ENCODE peak calls at places on chromosomes 2 and 18, in eight cellular contexts. M is astrocyte; G is GM23338; K is neural progenitor cell; V is CD8-positive, alpha-beta T cell; P is breast epithelium; S is thyroid gland; W is SK-N-SH. X is an unnamed sample. For H3K4me1, the result is how much of the 10 kb centered on the place peaks cover.

GRCh38 chr2:43426305-43427031 is 169.4 kb downstream of the THADA start:
- DNase-seq in M (peak), G (no peak), K (no peak), V (peak), P (peak), S (peak), W (peak), X (no peak)

GRCh38 chr2:37191253-37191652 is 2.8 kb upstream of the SULT6B1 start:
- DNase-seq in M (no peak), G (no peak), K (peak), V (no peak), P (no peak), S (no peak), W (no peak), X (no peak)

GRCh38 chr18:26190506-26190905 is 35.7 kb upstream of the TAF4B start:
- DNase-seq in M (no peak), G (no peak), K (no peak), V (peak), P (no peak), S (no peak), W (no peak), X (no peak)

GRCh38 chr2:45777996-45778719 is 126.7 kb downstream of the PRKCE start:
- DNase-seq in M (no peak), G (no peak), K (no peak), V (no peak), P (no peak), S (no peak), W (no peak), X (no peak)

GRCh38 chr18:60471652-60472051 is 99.1 kb upstream of the MC4R start:
- DNase-seq in M (peak), G (no peak), K (no peak), V (no peak), P (no peak), S (no peak), W (no peak), X (no peak)

GRCh38 chr2:98730851-98731708 is at the start of gene MGAT4A:
- DNase-seq in M (no peak), G (peak), K (peak), V (peak), P (peak), S (peak), W (peak), X (no peak)

GRCh38 chr2:192197387-192197786 is 2.7 kb upstream of the TMEFF2 start:
- DNase-seq in M (no peak), G (no peak), K (no peak), V (no peak), P (no peak), S (no peak), W (no peak), X (no peak)

GRCh38 chr2:164992818-164993217 is 37.5 kb upstream of the SLC38A11 start:
- DNase-seq in M (peak), G (peak), K (peak), V (peak), P (no peak), S (peak), W (peak), X (no peak)

GRCh38 chr2:113174369-113174735 is 581 bp downstream of the PSD4 start:
- DNase-seq in M (no peak), G (no peak), K (no peak), V (no peak), P (no peak), S (no peak), W (no peak), X (no peak)

GRCh38 chr2:193584522-193584938 is 1389.8 kb upstream of the TMEFF2 start:
- DNase-seq in M (peak), G (peak), K (peak), V (no peak), P (no peak), S (no peak), W (peak), X (no peak)

GRCh38 chr2:69186614-69187013 is 173.6 kb downstream of the ANTXR1 start:
- DNase-seq in M (no peak), G (no peak), K (no peak), V (no peak), P (no peak), S (no peak), W (no peak), X (no peak)

GRCh38 chr2:101307503-101307902 is 998 bp downstream of the RNF149 start:
- DNase-seq in M (no peak), G (no peak), K (no peak), V (no peak), P (no peak), S (no peak), W (no peak), X (no peak)

GRCh38 chr2:69617744-69618143 is 25.8 kb downstream of the AAK1 start:
- DNase-seq in M (no peak), G (no peak), K (no peak), V (no peak), P (no peak), S (no peak), W (no peak), X (no peak)

GRCh38 chr2:168470880-168471475 is 14.9 kb downstream of the CERS6 start:
- DNase-seq in M (no peak), G (peak), K (peak), V (no peak), P (no peak), S (no peak), W (peak), X (no peak)

GRCh38 chr2:18829331-18829902 is 240.0 kb upstream of the NT5C1B start:
- DNase-seq in M (peak), G (no peak), K (no peak), V (no peak), P (no peak), S (no peak), W (no peak), X (no peak)

GRCh38 chr2:191350826-191351225 is 105.6 kb downstream of the MYO1B start:
- DNase-seq in M (peak), G (no peak), K (no peak), V (no peak), P (no peak), S (no peak), W (no peak), X (no peak)

GRCh38 chr2:238155051-238155760 is 3.6 kb upstream of the ERFE start:
- DNase-seq in M (peak), G (no peak), K (no peak), V (no peak), P (no peak), S (peak), W (no peak), X (no peak)

GRCh38 chr2:205411558-205411957 is 270.7 kb upstream of the NRP2 start:
- DNase-seq in M (no peak), G (no peak), K (no peak), V (no peak), P (no peak), S (peak), W (no peak), X (no peak)

GRCh38 chr2:234335676-234336228 is 161.1 kb downstream of the ARL4C start:
- DNase-seq in M (peak), G (no peak), K (peak), V (peak), P (no peak), S (peak), W (peak), X (peak)

DNA sequence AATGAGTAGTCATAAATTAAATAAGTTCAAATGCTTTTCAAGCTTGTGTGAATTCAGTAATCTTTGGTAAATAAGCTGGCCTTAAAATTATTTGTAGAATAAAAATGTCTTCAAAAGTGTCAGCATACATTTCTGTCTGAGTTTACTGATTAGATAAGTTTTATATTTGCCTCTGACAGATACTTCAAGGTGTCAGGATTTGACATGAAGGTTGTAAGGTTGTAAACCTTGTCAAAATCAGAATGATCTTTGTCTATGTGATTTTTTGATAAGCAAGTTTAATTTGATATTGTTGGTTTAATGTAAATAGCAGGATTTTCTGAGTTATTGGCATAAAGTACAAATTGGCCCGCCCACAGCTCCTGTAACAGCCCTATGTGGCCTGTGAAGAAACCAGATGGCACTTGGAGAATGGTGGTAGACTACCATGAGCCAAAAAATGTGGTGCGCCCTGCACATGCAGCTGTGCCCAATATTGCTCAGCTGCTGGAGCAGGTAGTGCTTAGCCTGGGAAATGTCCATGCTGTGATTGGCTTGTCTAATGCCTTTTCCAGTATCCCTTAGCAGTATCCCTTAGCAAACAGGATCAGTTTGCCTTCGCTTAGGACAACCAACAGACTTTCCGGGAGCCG is 188.0 kb upstream of the SPHKAP start:
- DNase-seq in M (no peak), G (no peak), K (no peak), V (no peak), P (no peak), S (no peak), W (no peak), X (no peak)
- TF ChIP-seq CTCF in M (no peak), G (no peak), K (no peak), V (no peak), P (no peak), S (no peak), W (no peak), X (no peak)

GRCh38 chr2:8732601-8733000 is 50.7 kb downstream of the ID2 start:
- DNase-seq in M (no peak), G (no peak), K (no peak), V (no peak), P (no peak), S (no peak), W (no peak), X (no peak)

GRCh38 chr2:8725838-8726237 is 44.0 kb downstream of the ID2 start:
- DNase-seq in M (no peak), G (no peak), K (no peak), V (no peak), P (no peak), S (no peak), W (no peak), X (no peak)

GRCh38 chr2:8728305-8729015 is 46.6 kb downstream of the ID2 start:
- DNase-seq in M (no peak), G (no peak), K (no peak), V (no peak), P (no peak), S (no peak), W (no peak), X (no peak)

GRCh38 chr2:8729939-8730338 is 48.1 kb downstream of the ID2 start:
- DNase-seq in M (peak), G (no peak), K (no peak), V (no peak), P (no peak), S (no peak), W (no peak), X (no peak)
- H3K4me1 ChIP-seq in M (under half), G (under half), K (under half), V (under half), P (under half), S (under half), W (under half), X (under half)

DNA sequence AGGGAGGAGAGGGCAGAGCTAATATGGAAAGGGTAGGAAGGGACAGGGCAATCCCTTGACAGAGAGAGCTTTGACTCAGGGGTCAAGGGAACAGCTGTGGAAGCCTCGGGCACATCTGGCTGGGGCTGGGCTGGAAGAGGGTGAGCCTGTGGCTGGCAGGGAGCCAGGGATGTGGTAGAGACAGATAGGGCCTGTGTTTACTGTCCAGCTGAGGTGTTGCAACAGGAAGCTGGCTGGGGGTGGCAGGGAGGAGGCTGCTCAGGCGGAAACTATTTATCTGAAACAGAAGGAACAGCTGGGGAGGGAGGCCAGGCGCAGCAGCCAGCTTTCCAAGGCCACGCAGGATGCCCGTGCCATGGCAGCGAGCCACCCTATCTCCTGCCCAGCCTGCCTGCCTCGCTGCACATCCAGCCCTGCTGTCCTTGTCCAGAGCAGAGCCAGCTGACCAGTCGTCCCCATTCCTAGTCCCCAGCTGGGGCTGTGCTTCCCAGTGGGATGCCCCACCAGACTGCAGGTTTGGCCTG is 264.7 kb downstream of the CYP26B1 start:
- DNase-seq in M (peak), G (no peak), K (no peak), V (no peak), P (no peak), S (peak), W (peak), X (no peak)
- H3K27ac ChIP-seq in M (no peak), G (no peak), K (no peak), V (no peak), P (peak), S (no peak), W (peak), X (peak)

DNA sequence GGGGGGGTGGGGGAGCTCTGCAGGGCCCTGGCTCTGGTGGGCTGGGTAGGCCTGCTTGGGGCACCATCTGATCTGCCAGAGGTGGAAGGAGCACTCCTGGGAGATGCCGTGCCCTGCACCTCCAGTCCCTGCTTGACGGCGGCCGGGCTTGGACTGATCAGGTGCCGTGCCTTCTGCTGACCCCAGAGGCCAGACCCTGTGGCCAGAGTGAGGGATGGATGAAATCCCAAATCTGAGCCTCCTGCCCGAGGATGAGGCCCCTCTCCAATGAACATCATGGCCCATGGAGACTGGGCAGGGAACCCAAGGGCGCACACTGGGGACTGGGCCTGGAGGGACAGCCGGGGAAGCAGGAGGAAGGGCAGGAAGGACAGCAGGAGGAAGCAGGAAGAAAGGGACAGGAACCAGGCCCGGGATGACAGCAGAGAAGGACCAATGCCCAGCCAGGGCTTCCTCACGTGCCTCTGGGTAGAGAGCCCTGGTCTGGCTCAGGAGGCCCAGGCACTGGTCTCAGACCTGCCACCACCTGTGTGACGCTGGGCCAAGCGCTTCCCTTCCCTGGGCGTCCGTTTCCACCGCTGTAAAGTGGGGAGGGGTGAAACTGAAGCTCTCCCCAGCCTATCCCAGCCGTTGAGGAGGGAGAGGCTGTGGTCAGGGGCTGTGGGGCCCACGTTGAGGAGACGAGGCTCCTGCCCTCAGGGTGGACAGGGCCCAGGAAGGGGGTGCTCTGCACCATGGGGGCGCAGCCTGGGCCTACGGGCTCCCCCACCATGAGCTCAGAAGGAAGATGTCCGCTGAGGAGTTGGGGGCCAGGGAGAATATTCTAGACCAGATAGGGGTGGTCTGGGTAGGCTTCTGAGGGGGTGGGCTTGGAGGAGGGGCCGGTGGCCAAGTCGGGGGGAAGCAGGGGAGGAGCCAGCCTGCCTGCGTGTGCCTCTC is 1.0 kb upstream of the GPR35 start:
- DNase-seq in M (no peak), G (no peak), K (no peak), V (no peak), P (peak), S (no peak), W (no peak), X (no peak)
- TF ChIP-seq CTCF in M (no peak), G (no peak), K (no peak), V (no peak), P (no peak), S (no peak), W (no peak), X (no peak)

DNA sequence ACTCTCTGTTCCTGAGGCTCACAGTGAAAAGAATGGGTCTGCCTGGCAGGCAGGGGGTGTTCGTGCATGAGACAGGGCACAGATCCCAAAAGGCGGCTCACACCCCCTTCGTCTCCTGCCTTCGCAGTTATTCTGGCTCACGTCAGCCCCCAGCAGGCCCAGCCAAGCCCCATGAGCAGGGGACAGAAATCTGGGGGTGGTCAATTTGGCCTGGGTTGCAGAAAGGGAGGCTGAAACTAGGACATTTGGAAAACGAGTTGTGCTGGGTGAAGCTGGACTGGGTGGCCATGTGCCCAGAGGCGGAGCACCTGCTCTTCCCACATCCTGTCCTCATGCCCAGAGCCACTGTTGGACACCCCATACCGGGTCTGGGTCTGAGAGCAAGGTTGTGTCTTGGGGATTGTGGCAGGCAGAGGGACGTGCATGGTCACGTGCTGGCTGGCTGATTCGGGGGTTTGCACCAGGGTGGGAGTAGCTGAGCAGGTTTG is 99.0 kb upstream of the MCFD2 start:
- DNase-seq in M (no peak), G (no peak), K (no peak), V (no peak), P (no peak), S (no peak), W (no peak), X (peak)
- H3K4me1 ChIP-seq in M (under half), G (under half), K (under half), V (under half), P (under half), S (under half), W (under half), X (under half)

GRCh38 chr2:177295479-177295878 is 31.0 kb upstream of the NFE2L2 start:
- DNase-seq in M (peak), G (no peak), K (no peak), V (no peak), P (no peak), S (no peak), W (no peak), X (no peak)
- H3K27ac ChIP-seq in M (no peak), G (no peak), K (peak), V (no peak), P (peak), S (no peak), W (peak), X (peak)

GRCh38 chr2:105125428-105125827 is 87.6 kb downstream of the MRPS9 start:
- DNase-seq in M (no peak), G (peak), K (peak), V (no peak), P (no peak), S (no peak), W (peak), X (no peak)
- TF ChIP-seq CTCF in M (no peak), G (peak), K (peak), V (no peak), P (no peak), S (no peak), W (peak), X (no peak)

DNA sequence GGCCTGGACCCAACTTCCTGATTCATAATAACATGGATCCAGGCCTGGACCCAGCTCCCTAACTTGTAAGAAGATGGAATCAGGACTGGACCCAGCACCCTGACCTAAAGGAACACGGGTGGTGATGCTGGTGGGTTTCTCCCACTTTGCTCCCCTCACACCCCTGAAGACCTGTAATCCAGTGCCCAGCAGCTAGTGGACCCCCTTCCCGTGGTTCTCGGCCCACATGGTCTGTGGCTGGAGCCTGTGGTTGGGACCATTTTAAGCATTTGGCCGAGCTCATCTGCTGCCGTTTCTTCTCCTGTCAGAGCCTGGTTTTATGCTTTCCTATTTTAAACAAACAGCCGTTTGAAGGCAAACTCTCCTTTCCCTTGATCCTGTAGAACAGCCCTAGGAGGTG is 232.8 kb downstream of the EIPR1 start:
- DNase-seq in M (no peak), G (no peak), K (no peak), V (no peak), P (no peak), S (no peak), W (no peak), X (no peak)
- H3K4me1 ChIP-seq in M (under half), G (under half), K (under half), V (under half), P (under half), S (under half), W (under half), X (under half)

DNA sequence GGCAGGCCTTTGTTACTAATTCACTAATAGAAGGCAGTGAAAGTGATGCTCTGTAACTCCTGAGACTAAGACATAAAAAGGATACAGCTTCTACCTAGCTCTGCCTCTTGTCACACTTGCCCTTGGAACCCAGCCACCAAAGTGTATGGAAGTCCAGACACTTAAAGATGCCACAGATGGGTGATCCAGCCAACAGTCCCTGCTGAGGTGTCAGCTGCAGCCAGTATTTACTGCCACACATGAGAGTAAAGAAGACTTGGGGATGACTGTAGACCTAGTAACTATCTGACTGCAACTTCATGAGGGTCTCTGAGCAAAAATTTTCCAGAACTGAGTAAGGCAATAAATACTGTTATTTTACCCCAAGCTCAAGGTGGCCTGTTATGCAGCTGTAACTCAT is 8.8 kb downstream of the IMMT start:
- DNase-seq in M (no peak), G (no peak), K (no peak), V (no peak), P (no peak), S (no peak), W (no peak), X (no peak)
- H3K27ac ChIP-seq in M (no peak), G (peak), K (no peak), V (peak), P (no peak), S (no peak), W (no peak), X (peak)

DNA sequence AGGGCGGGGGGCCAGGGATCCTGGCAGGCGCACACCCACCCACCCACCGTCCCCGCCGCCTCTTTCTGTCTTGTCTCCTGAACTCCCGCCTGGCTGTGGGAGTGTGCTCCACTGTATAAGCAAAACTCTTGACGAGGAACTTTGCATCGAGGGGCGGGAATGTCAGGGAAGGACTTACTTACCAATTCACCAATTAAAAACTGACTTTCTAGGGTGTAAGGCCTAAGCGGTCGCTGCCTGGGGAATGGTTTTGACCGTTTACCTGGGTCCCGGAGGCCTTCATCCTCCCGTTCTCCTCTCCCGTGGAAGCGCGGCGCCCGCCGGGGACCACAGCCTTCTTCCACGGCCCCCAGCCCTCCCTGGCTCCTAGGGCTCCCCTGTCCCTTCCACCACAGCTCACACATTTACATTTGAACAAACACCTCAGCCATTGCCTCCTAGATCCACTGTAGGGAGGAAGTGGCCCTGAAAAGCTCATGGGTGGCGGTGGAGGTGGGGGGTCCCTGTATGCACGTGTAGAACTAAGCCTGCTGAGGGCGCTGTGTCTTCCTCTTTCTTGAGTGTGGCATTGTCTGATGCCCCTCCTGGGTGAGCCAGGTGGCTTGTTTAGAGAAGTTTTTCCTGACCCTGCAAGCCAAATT is 8.9 kb downstream of the ASIC4 start:
- DNase-seq in M (no peak), G (peak), K (peak), V (peak), P (no peak), S (no peak), W (no peak), X (no peak)
- TF ChIP-seq CTCF in M (no peak), G (peak), K (peak), V (no peak), P (no peak), S (no peak), W (peak), X (no peak)

X was measured in thoracic aorta.